ENCODE peak calls at places on chromosomes 2 and 18, in four cellular contexts. One of them, this sample, is unnamed.

GRCh38 chr18:26103579-26103978 is 13.2 kb upstream of the SS18 start:
- DNase-seq in GM23338: peak
- DNase-seq in AG04450: no peak
- DNase-seq in ovary: no peak
- DNase-seq in this sample: no peak

GRCh38 chr2:37523861-37524362 is 147.5 kb downstream of the CDC42EP3 start:
- DNase-seq in GM23338: no peak
- DNase-seq in AG04450: peak
- DNase-seq in ovary: peak
- DNase-seq in this sample: peak

GRCh38 chr2:1227289-1227900 is 185.9 kb upstream of the TPO start:
- DNase-seq in GM23338: no peak
- DNase-seq in AG04450: no peak
- DNase-seq in ovary: no peak
- DNase-seq in this sample: no peak

GRCh38 chr2:219542931-219543595 is 546 bp downstream of the CHPF start:
- DNase-seq in GM23338: peak
- DNase-seq in AG04450: no peak
- DNase-seq in ovary: peak
- DNase-seq in this sample: no peak

GRCh38 chr2:166351319-166351718 is 24.4 kb downstream of the SCN9A start:
- DNase-seq in GM23338: no peak
- DNase-seq in AG04450: no peak
- DNase-seq in ovary: no peak
- DNase-seq in this sample: no peak

GRCh38 chr18:74902170-74902465 is 304.4 kb downstream of the ZNF407 start:
- DNase-seq in GM23338: no peak
- DNase-seq in AG04450: no peak
- DNase-seq in ovary: no peak
- DNase-seq in this sample: no peak

GRCh38 chr18:33751613-33752221 is 173.7 kb downstream of the ASXL3 start:
- DNase-seq in GM23338: peak
- DNase-seq in AG04450: no peak
- DNase-seq in ovary: no peak
- DNase-seq in this sample: no peak

GRCh38 chr2:763766-764525 is 86.7 kb upstream of the TMEM18 start:
- DNase-seq in GM23338: no peak
- DNase-seq in AG04450: no peak
- DNase-seq in ovary: no peak
- DNase-seq in this sample: no peak

GRCh38 chr2:240579771-240580614 is 6.5 kb upstream of the CAPN10 start:
- DNase-seq in GM23338: peak
- DNase-seq in AG04450: no peak
- DNase-seq in ovary: no peak
- DNase-seq in this sample: peak

GRCh38 chr18:55385770-55386169 is 202.2 kb downstream of the TCF4 start:
- DNase-seq in GM23338: no peak
- DNase-seq in AG04450: no peak
- DNase-seq in ovary: no peak
- DNase-seq in this sample: no peak

GRCh38 chr2:173965372-173966025 is at the start of gene SP3:
- DNase-seq in GM23338: peak
- DNase-seq in AG04450: peak
- DNase-seq in ovary: peak
- DNase-seq in this sample: peak

GRCh38 chr2:12412898-12413305 is 303.8 kb upstream of the TRIB2 start:
- DNase-seq in GM23338: no peak
- DNase-seq in AG04450: no peak
- DNase-seq in ovary: no peak
- DNase-seq in this sample: no peak

GRCh38 chr2:214651451-214651850 is 158.0 kb downstream of the BARD1 start:
- DNase-seq in GM23338: no peak
- DNase-seq in AG04450: no peak
- DNase-seq in ovary: no peak
- DNase-seq in this sample: no peak

GRCh38 chr2:134120718-134121630 is 132.9 kb upstream of the MGAT5 start:
- DNase-seq in GM23338: peak
- DNase-seq in AG04450: peak
- DNase-seq in ovary: peak
- DNase-seq in this sample: peak

GRCh38 chr2:120486946-120487345 is 141.0 kb downstream of the INHBB start:
- DNase-seq in GM23338: no peak
- DNase-seq in AG04450: no peak
- DNase-seq in ovary: no peak
- DNase-seq in this sample: no peak

GRCh38 chr2:215770668-215771067 is 242.7 kb downstream of the MREG start:
- DNase-seq in GM23338: no peak
- DNase-seq in AG04450: no peak
- DNase-seq in ovary: no peak
- DNase-seq in this sample: no peak

GRCh38 chr2:165161510-165161909 is 42.3 kb downstream of the SCN3A start:
- DNase-seq in GM23338: no peak
- DNase-seq in AG04450: peak
- DNase-seq in ovary: no peak
- DNase-seq in this sample: no peak

GRCh38 chr2:174023591-174024523 is 58.7 kb upstream of the SP3 start:
- DNase-seq in GM23338: peak
- DNase-seq in AG04450: peak
- DNase-seq in ovary: no peak
- DNase-seq in this sample: peak

GRCh38 chr18:67875936-67876335 is 359.4 kb upstream of the DSEL start:
- DNase-seq in GM23338: no peak
- DNase-seq in AG04450: no peak
- DNase-seq in ovary: no peak
- DNase-seq in this sample: no peak

GRCh38 chr2:42252464-42252863 is 83.3 kb downstream of the EML4 start:
- DNase-seq in GM23338: no peak
- DNase-seq in AG04450: no peak
- DNase-seq in ovary: no peak
- DNase-seq in this sample: no peak

GRCh38 chr2:65546406-65546805 is 114.0 kb upstream of the SPRED2 start:
- DNase-seq in GM23338: no peak
- DNase-seq in AG04450: no peak
- DNase-seq in ovary: no peak
- DNase-seq in this sample: no peak

GRCh38 chr2:65549262-65550036 is 117.0 kb upstream of the SPRED2 start:
- DNase-seq in GM23338: no peak
- DNase-seq in AG04450: no peak
- DNase-seq in ovary: no peak
- DNase-seq in this sample: no peak

GRCh38 chr2:65541773-65542172 is 109.4 kb upstream of the SPRED2 start:
- DNase-seq in GM23338: no peak
- DNase-seq in AG04450: no peak
- DNase-seq in ovary: no peak
- DNase-seq in this sample: no peak

GRCh38 chr2:65548571-65549261 is 116.3 kb upstream of the SPRED2 start:
- DNase-seq in GM23338: no peak
- DNase-seq in AG04450: no peak
- DNase-seq in ovary: no peak
- DNase-seq in this sample: no peak

DNA sequence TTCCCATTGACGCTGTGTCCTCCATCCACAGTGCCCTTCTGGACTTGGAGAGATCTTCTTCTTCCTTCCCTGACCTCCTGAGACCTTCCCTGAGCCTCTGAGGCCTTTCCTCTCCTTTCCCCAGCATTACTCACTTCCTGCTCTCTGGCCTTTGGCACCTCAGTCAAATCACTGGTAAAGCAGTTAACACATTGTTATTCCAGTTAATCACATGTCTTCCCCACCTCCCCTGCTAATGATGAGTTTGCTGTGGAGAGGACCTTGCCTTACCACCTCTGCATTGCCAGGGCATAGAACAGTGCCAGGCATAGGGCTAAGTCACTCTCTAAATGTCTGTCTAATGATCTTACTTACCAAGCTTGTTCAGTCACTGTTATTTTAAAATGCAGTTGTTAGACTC is 113.4 kb upstream of the SPRED2 start:
- DNase-seq in GM23338: no peak
- DNase-seq in AG04450: no peak
- DNase-seq in ovary: no peak
- DNase-seq in this sample: no peak
- H3K27ac ChIP-seq in GM23338: no peak
- H3K27ac ChIP-seq in AG04450: no peak
- H3K27ac ChIP-seq in ovary: no peak
- H3K27ac ChIP-seq in this sample: no peak

DNA sequence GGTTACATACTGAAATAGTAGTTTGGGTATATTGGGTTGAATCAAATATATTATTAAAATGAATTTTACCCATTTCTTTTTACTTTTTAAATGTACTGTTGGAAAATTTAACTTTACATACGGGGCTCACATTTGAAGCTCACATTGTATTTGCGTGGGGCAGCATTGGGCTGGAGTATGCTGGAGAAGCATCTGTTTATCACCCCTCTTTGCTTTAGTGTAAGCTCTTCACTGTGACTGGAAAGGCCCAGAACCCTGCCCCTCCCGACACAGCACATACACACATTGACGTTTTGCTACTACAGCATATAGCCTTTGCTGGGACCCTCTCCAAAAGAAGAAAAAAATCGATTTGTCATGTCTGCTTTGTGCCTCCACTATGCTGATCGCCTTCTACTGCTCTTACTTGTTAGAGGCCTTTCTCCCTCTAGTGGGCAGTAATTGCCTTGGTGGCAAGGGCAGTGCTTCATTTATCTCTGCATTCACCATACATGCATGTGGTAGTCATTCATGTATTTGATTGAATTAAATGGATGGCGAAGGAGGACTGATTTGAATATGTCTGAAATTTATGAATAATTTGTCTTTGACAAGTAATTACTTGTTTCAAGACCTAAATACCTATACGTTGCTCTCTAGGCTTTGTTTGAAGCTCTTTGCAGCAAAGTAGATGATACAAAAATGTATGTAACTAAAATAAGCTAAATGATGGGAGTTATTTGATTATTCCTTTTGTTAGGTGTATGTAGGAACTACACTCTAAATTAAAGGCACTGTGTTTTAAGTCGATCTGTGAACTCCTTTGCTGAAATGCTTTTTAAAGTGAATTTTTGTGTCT is 37.4 kb downstream of the VAPA start:
- DNase-seq in GM23338: peak
- DNase-seq in AG04450: peak
- DNase-seq in ovary: no peak
- DNase-seq in this sample: no peak
- H3K27ac ChIP-seq in GM23338: no peak
- H3K27ac ChIP-seq in AG04450: no peak
- H3K27ac ChIP-seq in ovary: no peak
- H3K27ac ChIP-seq in this sample: no peak

DNA sequence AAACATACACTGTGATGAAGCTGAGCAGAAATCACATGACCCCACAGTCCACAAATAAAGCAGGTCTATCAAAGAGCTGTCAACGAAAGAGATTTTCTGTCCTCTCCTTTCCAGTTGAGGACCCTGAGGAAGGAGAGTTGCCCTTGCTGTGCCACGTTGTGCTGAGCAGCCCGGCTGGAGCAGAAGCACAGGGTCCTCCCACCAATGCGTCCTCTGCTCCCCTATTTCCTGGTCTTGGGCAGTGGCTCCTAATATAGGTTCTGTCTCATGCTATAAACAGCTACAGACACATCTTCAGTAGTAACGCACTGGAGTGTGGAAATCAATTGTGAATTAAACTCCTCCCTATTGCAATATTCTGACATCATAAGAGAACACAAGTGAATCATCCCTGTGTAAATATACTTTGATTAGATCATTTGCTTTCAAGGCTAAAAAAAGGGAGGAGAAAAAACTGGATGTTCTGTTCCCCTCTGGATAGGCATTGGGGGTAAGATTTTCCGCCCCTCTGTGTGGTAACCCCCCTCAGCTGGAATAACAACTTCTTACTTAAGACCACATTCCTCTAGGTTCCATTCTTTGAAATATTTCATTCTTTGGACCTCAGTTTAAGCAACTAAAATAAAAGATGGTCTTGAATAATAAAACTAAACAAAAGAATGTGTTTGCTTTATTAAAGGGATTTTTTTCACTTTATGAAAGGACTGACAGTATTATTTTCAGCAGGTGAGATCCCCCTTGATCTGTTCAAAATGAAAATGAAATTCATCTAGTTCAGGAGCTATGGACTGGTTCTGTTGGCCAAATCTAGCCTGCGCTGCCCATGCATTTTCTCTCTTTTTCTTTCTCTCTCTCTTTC is 8.3 kb upstream of the RHOB start:
- DNase-seq in GM23338: no peak
- DNase-seq in AG04450: no peak
- DNase-seq in ovary: no peak
- DNase-seq in this sample: peak
- H3K27ac ChIP-seq in GM23338: no peak
- H3K27ac ChIP-seq in AG04450: peak
- H3K27ac ChIP-seq in ovary: no peak
- H3K27ac ChIP-seq in this sample: peak

DNA sequence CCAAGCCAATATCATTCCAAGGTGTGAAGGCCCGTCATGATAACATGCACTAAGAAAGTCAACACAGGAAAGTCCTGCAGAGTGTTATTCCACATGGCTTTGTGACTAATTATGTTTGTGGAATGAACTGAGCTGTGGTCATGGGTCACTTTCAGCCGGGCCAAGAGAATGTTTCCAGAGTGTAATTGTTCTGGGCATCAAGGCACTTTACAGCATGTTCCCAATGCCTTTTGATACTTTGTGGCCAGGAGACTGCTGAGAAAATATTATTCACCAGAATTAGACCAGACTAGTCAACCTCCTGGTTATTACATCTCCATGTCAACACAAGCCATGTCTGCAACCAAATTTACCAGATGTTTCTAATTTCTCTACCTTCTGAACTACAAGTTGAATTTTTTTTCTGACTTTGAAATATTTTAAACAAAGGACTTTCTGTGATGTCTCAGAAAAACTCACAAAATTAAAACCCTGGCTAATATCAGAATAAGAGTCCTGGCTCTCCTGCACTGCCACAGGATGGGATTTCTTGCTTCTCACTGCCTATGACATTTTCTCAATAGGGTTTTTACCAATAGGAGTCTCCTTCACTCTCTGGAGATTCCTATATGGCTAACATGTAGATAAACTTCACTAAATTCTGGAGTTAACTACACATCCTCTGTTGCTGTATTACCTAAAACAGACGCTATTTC is 90.6 kb upstream of the WDR75 start:
- DNase-seq in GM23338: no peak
- DNase-seq in AG04450: peak
- DNase-seq in ovary: no peak
- DNase-seq in this sample: peak
- H3K27ac ChIP-seq in GM23338: no peak
- H3K27ac ChIP-seq in AG04450: peak
- H3K27ac ChIP-seq in ovary: peak
- H3K27ac ChIP-seq in this sample: peak

GRCh38 chr18:63319383-63320040 is at the start of gene BCL2:
- DNase-seq in GM23338: peak
- DNase-seq in AG04450: no peak
- DNase-seq in ovary: peak
- DNase-seq in this sample: peak
- H3K27ac ChIP-seq in GM23338: no peak
- H3K27ac ChIP-seq in AG04450: no peak
- H3K27ac ChIP-seq in ovary: peak
- H3K27ac ChIP-seq in this sample: peak

GRCh38 chr2:10763461-10763800 is 42.0 kb downstream of the ATP6V1C2 start:
- DNase-seq in GM23338: no peak
- DNase-seq in AG04450: no peak
- DNase-seq in ovary: no peak
- DNase-seq in this sample: no peak
- H3K27ac ChIP-seq in GM23338: no peak
- H3K27ac ChIP-seq in AG04450: no peak
- H3K27ac ChIP-seq in ovary: no peak
- H3K27ac ChIP-seq in this sample: no peak